ENCODE peak calls at places on chromosomes 16 and 17, in four cellular contexts. B is upper lobe of left lung, C is A549, P is breast epithelium. S is an unnamed sample.

GRCh38 chr16:11404608-11405007 is 59.3 kb downstream of the RMI2 start:
- DNase-seq in B (no peak), C (no peak), P (no peak), S (no peak)

GRCh38 chr17:77528516-77529327 is 388.0 kb downstream of the SEC14L1 start:
- DNase-seq in B (no peak), C (no peak), P (no peak), S (no peak)

GRCh38 chr17:42120161-42121065 is 754 bp downstream of the KAT2A start:
- DNase-seq in B (no peak), C (no peak), P (no peak), S (no peak)

GRCh38 chr16:85975421-85976100 is 76.6 kb downstream of the IRF8 start:
- DNase-seq in B (no peak), C (peak), P (no peak), S (no peak)

GRCh38 chr16:57694191-57694555 is 433 bp upstream of the DRC7 start:
- DNase-seq in B (no peak), C (no peak), P (no peak), S (no peak)

GRCh38 chr17:79907855-79908254 is 68.6 kb upstream of the CBX4 start:
- DNase-seq in B (peak), C (peak), P (no peak), S (no peak)

GRCh38 chr17:33522623-33523022 is 229.5 kb upstream of the ASIC2 start:
- DNase-seq in B (no peak), C (no peak), P (no peak), S (no peak)

GRCh38 chr16:54921229-54921824 is 9.3 kb upstream of the IRX5 start:
- DNase-seq in B (no peak), C (no peak), P (no peak), S (no peak)

GRCh38 chr17:1485748-1486376 is 6.6 kb downstream of the MYO1C start:
- DNase-seq in B (peak), C (peak), P (peak), S (peak)

GRCh38 chr16:71734511-71734910 is 10.0 kb upstream of the PHLPP2 start:
- DNase-seq in B (no peak), C (no peak), P (no peak), S (no peak)

GRCh38 chr17:54353789-54354525 is 531.2 kb downstream of the KIF2B start:
- DNase-seq in B (no peak), C (no peak), P (no peak), S (no peak)

GRCh38 chr17:44344939-44345496 is at the start of gene GRN:
- DNase-seq in B (peak), C (peak), P (peak), S (peak)

GRCh38 chr17:44343510-44344209 is 1.4 kb upstream of the GRN start:
- DNase-seq in B (no peak), C (no peak), P (no peak), S (no peak)

GRCh38 chr17:44346064-44346844 is 1.2 kb downstream of the GRN start:
- DNase-seq in B (no peak), C (no peak), P (no peak), S (no peak)

GRCh38 chr17:44348234-44348987 is 3.3 kb downstream of the GRN start:
- DNase-seq in B (peak), C (no peak), P (no peak), S (no peak)

GRCh38 chr17:44345497-44346026 is 460 bp downstream of the GRN start:
- DNase-seq in B (peak), C (peak), P (peak), S (peak)
- TF ChIP-seq POLR2A in B (no peak), C (no peak), P (no peak), S (no peak)

GRCh38 chr17:48642059-48642842 is 16.1 kb upstream of the HOXB9 start:
- DNase-seq in B (no peak), C (peak), P (no peak), S (no peak)
- TF ChIP-seq CTCF in B (no peak), C (peak), P (no peak), S (no peak)

DNA sequence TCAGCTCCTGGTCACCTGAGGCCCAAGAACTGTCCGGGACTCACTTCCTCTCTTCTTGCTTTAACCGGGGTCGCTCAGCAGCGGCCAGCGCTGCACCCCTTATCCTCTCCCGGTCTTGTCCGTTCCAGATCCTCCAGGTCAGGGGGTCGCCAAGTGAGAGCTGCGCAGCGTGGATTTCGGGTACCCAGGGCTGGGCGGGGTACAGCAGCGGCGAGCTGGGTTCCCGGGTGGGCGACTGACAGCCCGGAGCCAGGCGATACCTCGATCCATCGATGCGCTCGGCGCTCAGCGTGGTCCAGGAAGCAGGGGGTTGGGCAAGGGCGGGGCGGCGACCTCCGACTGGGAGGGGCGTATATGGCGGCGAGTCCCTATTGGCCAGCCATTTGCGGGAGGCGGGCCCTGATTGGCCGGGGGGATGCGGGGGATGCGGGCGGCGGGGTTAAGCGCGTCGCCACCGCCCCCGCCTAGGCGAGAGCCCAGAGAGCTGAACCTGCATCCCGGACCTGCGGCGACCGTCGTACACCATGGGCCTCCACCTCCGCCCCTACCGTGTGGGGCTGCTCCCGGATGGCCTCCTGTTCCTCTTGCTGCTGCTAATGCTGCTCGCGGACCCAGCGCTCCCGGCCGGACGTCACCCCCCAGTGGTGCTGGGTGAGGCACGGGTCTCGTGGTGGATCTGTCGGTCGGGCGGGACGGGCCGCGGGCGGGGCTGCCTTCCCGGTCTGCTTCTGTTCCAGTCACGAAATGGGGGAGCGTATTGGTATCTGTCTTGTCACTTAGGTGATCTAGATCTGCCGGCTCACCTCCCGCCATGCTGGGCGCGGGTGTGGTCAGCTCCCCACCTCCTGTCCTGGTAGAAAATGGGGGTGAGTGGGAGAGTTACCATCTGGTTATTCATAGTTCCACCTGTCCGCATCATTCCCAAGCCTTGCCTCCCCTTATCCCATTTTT is at the start of gene PLA2G15:
- DNase-seq in B (peak), C (peak), P (peak), S (peak)
- TF ChIP-seq POLR2A in B (no peak), C (peak), P (no peak), S (peak)

DNA sequence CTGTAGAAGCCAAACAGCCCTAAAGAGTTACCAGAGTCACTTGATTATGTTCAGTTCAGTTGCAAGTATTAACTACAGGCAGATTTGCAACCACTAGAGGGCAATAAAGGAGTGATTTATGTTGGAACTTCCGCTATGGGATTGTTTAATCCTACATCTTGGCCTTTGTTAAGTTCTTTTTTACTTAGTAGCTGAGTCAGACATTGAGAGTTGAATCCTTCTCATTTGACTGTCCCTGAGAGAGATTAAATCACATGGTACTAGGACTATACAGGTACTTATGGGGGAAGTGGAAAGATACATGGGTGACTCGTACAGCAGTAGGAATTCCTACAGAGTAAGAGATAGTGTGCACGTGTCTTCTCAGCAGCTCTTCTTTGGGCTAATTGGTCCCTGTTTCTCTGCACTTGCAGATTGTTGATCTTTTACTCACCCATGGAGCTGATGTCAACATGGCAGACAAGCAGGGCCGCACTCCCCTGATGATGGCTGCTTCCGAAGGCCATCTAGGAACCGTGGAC is 40.3 kb downstream of the CYB561 start:
- DNase-seq in B (no peak), C (peak), P (no peak), S (no peak)
- TF ChIP-seq CTCF in B (peak), C (peak), P (peak), S (peak)

GRCh38 chr17:62616993-62617893 is 10.2 kb upstream of the MRC2 start:
- DNase-seq in B (no peak), C (no peak), P (no peak), S (no peak)
- TF ChIP-seq POLR2A in B (no peak), C (no peak), P (no peak), S (no peak)

GRCh38 chr17:37413875-37414519 is 7.3 kb downstream of the TADA2A start:
- DNase-seq in B (no peak), C (peak), P (no peak), S (no peak)
- TF ChIP-seq CTCF in B (no peak), C (peak), P (no peak), S (no peak)

DNA sequence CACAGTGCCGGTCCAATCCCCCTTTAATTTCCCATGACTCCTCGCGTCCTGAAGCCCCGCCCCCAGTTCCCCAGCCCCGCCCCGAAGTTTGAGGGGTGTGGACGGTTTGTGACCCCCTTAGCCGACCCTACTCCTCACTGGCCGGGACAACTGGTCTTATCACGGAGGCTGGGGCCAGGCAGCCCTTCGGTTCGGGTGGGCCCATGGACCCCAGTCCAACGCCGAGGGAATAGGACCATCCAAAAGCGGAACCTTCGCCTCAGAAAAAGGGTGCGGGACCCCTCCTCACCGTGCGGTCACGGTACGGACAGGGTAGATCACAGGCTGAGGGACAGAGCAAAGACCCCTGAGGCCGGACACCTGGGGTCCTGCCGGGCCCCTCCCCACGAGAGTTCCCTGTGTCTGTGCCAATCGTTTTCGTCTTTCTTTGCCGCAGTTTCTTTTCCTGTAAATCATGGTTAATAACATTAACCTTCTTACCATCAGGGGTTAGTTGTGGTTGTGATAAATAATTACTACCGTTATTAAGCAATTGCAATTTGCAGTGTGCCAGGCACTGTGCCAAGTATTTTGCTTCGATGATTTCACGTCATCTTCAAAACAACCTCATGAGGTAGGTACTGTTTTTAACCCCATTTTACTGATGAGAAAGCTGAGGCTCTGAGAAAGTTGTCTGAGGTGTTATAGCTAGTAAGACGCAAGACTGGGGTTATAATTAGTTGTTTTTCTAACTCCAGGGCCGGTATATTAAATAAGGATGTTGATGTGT is 543 bp downstream of the TMUB2 start:
- DNase-seq in B (no peak), C (no peak), P (no peak), S (no peak)
- TF ChIP-seq POLR2A in B (no peak), C (peak), P (no peak), S (no peak)

GRCh38 chr16:50810241-50810965 is 68.5 kb downstream of the CYLD start:
- DNase-seq in B (no peak), C (no peak), P (no peak), S (no peak)

GRCh38 chr16:50806099-50807062 is 64.5 kb downstream of the CYLD start:
- DNase-seq in B (peak), C (peak), P (peak), S (peak)

GRCh38 chr16:50812046-50812445 is 70.2 kb downstream of the CYLD start:
- DNase-seq in B (no peak), C (no peak), P (no peak), S (no peak)

GRCh38 chr16:50809561-50809960 is 67.7 kb downstream of the CYLD start:
- DNase-seq in B (no peak), C (no peak), P (no peak), S (no peak)

GRCh38 chr16:50808929-50809538 is 67.1 kb downstream of the CYLD start:
- DNase-seq in B (no peak), C (no peak), P (no peak), S (no peak)
- TF ChIP-seq CTCF in B (no peak), C (no peak), P (no peak), S (no peak)

GRCh38 chr16:4244881-4245280 is 3.0 kb upstream of the SRL start:
- DNase-seq in B (no peak), C (no peak), P (no peak), S (no peak)

GRCh38 chr16:4246777-4247476 is 5.0 kb upstream of the SRL start:
- DNase-seq in B (no peak), C (no peak), P (no peak), S (no peak)

GRCh38 chr16:4245400-4245799 is 3.5 kb upstream of the SRL start:
- DNase-seq in B (no peak), C (no peak), P (no peak), S (no peak)

GRCh38 chr16:4241601-4242270 is at the start of gene SRL:
- DNase-seq in B (no peak), C (no peak), P (no peak), S (peak)

DNA sequence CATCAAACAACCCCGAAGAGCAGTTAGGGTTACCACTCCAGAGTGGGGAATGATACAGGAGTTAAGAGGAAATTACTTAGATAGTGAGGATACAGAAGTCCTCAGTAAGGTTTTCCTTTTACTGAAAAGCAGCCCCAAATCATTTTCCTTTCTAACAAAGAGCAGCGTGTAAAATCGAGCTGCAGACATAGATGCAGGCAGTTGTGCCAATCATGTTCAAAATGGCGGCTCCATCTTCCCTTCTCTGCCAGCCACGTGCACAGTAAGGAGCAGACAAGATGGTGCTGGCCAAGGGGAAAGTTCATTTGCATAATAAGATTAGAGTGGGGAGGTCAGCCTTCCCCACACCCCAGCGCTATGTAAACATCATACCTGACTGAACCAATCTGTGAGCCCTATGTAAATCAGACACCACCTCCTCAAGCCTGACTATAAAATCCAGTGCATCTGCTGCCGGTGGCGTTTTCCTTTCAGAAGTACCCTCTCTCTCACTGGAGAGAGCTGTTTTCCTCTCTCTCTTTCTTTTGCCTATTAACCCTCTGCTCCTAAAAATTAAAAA is 2.5 kb upstream of the SRL start:
- DNase-seq in B (no peak), C (no peak), P (no peak), S (no peak)
- TF ChIP-seq POLR2A in B (no peak), C (no peak), P (no peak), S (no peak)